ENCODE peak calls at places on chromosomes 3 and 15, in nine cellular contexts. E is H1, P is upper lobe of left lung, L is suprapubic skin, M is A549, Y is HepG2, H is K562, C is sigmoid colon, T is SK-N-SH. K is an unnamed sample.

GRCh38 chr3:24004171-24004938 is 59.3 kb downstream of the NR1D2 start:
- DNase-seq in C (no peak), T (no peak), L (no peak), P (no peak), E (no peak), H (no peak), Y (no peak), M (no peak), K (no peak)

GRCh38 chr3:129383292-129383860 is 45.1 kb downstream of the EFCAB12 start:
- DNase-seq in Y (peak), L (no peak), H (peak), E (peak), T (peak), C (no peak), M (peak), P (no peak), K (peak)

GRCh38 chr3:48084929-48085328 is 68.7 kb upstream of the MAP4 start:
- DNase-seq in M (no peak), L (no peak), Y (no peak), E (no peak), C (no peak), T (no peak), H (no peak), P (no peak), K (no peak)

GRCh38 chr3:197367081-197367780 is 68.8 kb upstream of the DLG1 start:
- DNase-seq in Y (peak), P (peak), H (no peak), E (no peak), M (peak), T (peak), C (peak), L (peak), K (no peak)

GRCh38 chr15:75198560-75199346 is 2.9 kb upstream of the C15orf39 start:
- DNase-seq in L (no peak), C (no peak), E (no peak), M (peak), H (peak), Y (peak), T (no peak), P (no peak), K (no peak)

GRCh38 chr3:187969581-187969950 is 184.4 kb upstream of the LPP start:
- DNase-seq in Y (no peak), M (no peak), P (no peak), T (no peak), L (no peak), E (no peak), H (no peak), C (no peak), K (no peak)

GRCh38 chr15:22907161-22907950 is 68.9 kb downstream of the NIPA2 start:
- DNase-seq in L (no peak), C (no peak), E (no peak), P (no peak), H (no peak), M (no peak), T (no peak), Y (no peak), K (no peak)

GRCh38 chr3:69791111-69791510 is 51.8 kb downstream of the MITF start:
- DNase-seq in H (no peak), C (peak), E (no peak), P (no peak), M (peak), T (no peak), L (peak), Y (no peak), K (peak)

GRCh38 chr3:64214002-64214696 is 11.1 kb downstream of the PRICKLE2 start:
- DNase-seq in C (peak), Y (no peak), L (peak), P (no peak), M (no peak), H (no peak), T (peak), E (no peak), K (peak)

GRCh38 chr3:10519236-10519635 is 13.8 kb upstream of the ATP2B2 start:
- DNase-seq in P (no peak), M (no peak), E (peak), L (peak), T (no peak), H (no peak), C (peak), Y (no peak), K (no peak)

GRCh38 chr15:90138071-90138833 is 36.0 kb upstream of the IDH2 start:
- DNase-seq in E (no peak), C (no peak), H (no peak), Y (no peak), M (no peak), P (no peak), L (no peak), T (no peak), K (no peak)

GRCh38 chr3:59654120-59654952 is 604.5 kb upstream of the CFAP20DC start:
- DNase-seq in Y (no peak), C (peak), M (no peak), H (no peak), L (peak), E (no peak), P (no peak), T (no peak), K (no peak)

GRCh38 chr3:189383630-189384029 is 211.9 kb downstream of the TPRG1 start:
- DNase-seq in H (no peak), Y (no peak), C (no peak), P (no peak), E (no peak), T (no peak), L (no peak), M (no peak), K (no peak)

GRCh38 chr3:116238863-116239262 is 206.4 kb downstream of the LSAMP start:
- DNase-seq in H (no peak), Y (no peak), C (no peak), L (no peak), P (no peak), T (no peak), E (no peak), M (no peak), K (no peak)

GRCh38 chr15:95698230-95698629 is 632.3 kb upstream of the NR2F2 start:
- DNase-seq in Y (no peak), C (no peak), T (no peak), L (no peak), M (no peak), P (no peak), E (no peak), H (no peak), K (no peak)

GRCh38 chr3:97742036-97742435 is 22.5 kb upstream of the ARL6 start:
- DNase-seq in E (no peak), P (no peak), T (no peak), H (no peak), Y (no peak), C (no peak), M (no peak), L (no peak), K (no peak)
- H3K27ac ChIP-seq in E (no peak), P (no peak), T (no peak), H (no peak), Y (no peak), C (no peak), M (no peak), L (no peak), K (no peak)

DNA sequence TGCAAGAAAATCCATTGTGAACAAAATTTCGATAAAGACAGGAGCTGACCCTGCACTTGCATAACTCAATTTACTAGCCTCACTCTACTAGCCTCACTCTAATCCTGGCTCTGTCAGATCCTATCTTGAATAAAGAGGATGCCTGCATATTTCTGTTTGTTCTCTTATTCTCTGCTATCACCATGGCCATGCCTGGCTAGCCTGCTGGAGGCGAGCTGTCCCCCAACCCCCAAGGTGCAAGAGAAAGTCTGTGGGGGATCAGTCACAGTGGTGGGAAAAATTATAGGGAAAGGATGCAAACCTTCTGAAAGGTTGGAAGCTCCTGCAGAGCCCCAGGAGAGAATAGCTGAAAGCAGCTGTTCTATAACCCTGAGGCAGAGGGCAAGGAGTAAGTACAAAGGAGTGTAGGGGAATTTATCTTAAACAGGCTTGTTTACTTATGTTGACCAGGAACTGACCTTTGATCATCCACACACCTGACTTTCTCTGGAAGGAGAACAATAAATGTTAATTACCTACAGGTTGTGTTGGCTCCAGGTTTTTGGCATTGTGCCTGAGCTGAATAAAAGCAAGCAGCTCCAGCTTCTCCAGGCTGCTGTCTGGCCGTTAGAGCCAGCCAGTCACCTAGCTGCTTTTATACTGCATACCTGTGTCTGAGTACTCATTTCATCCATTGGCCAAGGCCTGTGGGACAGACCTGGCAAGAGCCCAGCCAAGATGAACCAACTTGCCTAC is 137.7 kb upstream of the RASGRP1 start:
- DNase-seq in H (no peak), L (no peak), M (peak), P (no peak), E (no peak), T (peak), C (no peak), Y (peak), K (no peak)
- TF ChIP-seq EP300 in H (no peak), L (no peak), M (no peak), P (no peak), E (no peak), T (no peak), C (no peak), Y (no peak), K (no peak)

DNA sequence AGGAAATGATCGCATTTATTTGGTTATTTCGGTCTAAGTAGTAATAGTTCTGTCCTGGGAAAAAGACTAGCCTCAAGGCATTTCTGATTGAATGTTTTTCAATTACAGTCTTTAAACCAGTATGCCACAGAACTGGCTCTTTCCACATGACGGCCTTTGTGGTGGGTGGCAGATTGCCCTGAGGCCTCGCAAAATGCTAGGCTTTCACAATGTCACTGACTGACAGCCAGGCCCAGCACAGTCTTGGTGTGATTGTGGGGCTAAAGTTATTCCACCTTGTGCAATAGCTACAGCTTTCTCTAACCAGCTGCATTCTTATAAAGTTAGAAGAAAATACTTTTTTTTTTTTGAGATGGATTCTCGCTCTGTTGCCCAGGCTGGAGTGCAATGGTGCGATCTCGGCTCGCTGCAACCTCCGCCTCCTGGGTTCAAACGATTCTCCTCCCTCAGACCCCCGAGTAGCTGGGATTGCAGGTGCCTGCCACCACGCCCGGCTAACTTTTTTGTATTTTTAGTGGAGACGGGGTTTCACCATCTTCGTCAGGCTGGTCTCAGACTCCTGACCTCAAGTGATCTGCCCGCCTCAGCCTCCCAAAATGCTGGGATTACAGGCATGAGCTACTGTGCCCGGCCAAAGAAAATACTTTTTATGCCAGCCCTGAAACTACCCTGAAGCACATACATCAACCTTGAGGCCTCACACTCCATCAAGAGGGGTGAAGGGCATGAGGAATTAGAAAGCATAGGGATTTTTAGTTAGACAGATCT is 2.5 kb upstream of the ADIPOQ start:
- DNase-seq in C (no peak), E (peak), T (no peak), P (no peak), Y (no peak), M (no peak), L (no peak), H (no peak), K (no peak)
- H3K27ac ChIP-seq in C (no peak), E (no peak), T (no peak), P (no peak), Y (no peak), M (no peak), L (no peak), H (no peak), K (no peak)

GRCh38 chr3:143775401-143775970 is 72.8 kb downstream of the SLC9A9 start:
- DNase-seq in E (no peak), L (no peak), T (peak), Y (peak), P (no peak), C (no peak), M (peak), H (peak), K (no peak)
- TF ChIP-seq EP300 in E (no peak), L (no peak), T (no peak), Y (no peak), P (no peak), C (no peak), M (no peak), H (no peak), K (no peak)

GRCh38 chr3:30666564-30667249 is 60.3 kb downstream of the TGFBR2 start:
- DNase-seq in L (no peak), H (no peak), M (no peak), Y (no peak), P (no peak), C (no peak), T (no peak), E (no peak), K (no peak)
- H3K27ac ChIP-seq in L (no peak), H (no peak), M (no peak), Y (no peak), P (peak), C (peak), T (no peak), E (no peak), K (no peak)

DNA sequence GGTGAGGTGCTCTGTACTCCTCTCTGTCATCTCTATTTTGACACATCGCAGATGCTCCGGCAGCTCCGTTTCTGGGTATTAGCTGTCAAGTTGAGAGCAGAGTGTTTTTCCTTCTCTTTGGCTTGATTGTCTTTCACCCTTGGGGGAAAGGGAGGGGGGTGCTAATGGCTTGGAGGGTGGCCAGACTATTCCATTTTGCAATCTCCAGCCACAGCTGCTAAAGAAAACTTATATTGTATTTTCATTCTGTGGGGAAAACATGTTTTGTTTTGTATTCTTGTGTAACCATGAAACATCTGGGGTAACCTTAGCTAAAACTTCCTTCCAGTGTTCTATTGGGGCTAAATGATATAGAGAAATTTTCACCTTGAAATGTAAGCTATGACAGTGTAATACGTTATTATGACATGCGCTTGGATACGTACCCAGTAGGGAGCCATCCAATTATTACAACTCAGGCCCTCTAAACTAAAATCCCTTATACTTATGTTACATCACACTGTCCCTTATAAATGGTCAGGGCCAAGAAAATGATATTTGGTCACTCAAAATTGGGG is 14.0 kb upstream of the LARP6 start:
- DNase-seq in M (no peak), H (no peak), P (no peak), L (no peak), Y (no peak), C (peak), T (peak), E (no peak), K (peak)
- TF ChIP-seq EP300 in M (no peak), H (no peak), P (no peak), L (no peak), Y (no peak), C (no peak), T (peak), E (no peak), K (no peak)